ENCODE peak calls at places on chromosomes 13 and 19, in five cellular contexts. O is dermis microvascular lymphatic vessel endothelial cell, X is GM04504, I is Karpas-422, Z is EL. A is an unnamed sample.

GRCh38 chr13:110815471-110816204 is 99.2 kb downstream of the ANKRD10 start:
- DNase-seq in O (no peak), X (no peak), I (no peak), Z (no peak), A (no peak)

GRCh38 chr19:29084266-29084665 is 128.7 kb downstream of the UQCRFS1 start:
- DNase-seq in O (no peak), X (peak; percentile 2), I (peak; percentile 79), Z (peak; percentile 23), A (no peak)

GRCh38 chr19:50428768-50429463 is 3.8 kb upstream of the MYBPC2 start:
- DNase-seq in O (no peak), X (no peak), I (peak; percentile 66), Z (no peak), A (no peak)

GRCh38 chr13:27924529-27925141 is 4.8 kb downstream of the PDX1 start:
- DNase-seq in O (no peak), X (no peak), I (no peak), Z (no peak), A (no peak)

GRCh38 chr13:49869514-49869913 is 66.6 kb downstream of the SPRYD7 start:
- DNase-seq in O (no peak), X (no peak), I (peak; percentile 75), Z (peak; percentile 11), A (peak; percentile 43)

GRCh38 chr13:112968380-112968909 is 569 bp upstream of the MCF2L start:
- DNase-seq in O (no peak), X (no peak), I (no peak), Z (no peak), A (no peak)

GRCh38 chr13:27713767-27714166 is 78.5 kb upstream of the GSX1 start:
- DNase-seq in O (no peak), X (no peak), I (no peak), Z (no peak), A (no peak)

GRCh38 chr19:10603084-10603872 is 16.2 kb upstream of the AP1M2 start:
- DNase-seq in O (peak; percentile 59), X (no peak), I (peak; percentile 92), Z (peak; percentile 42), A (peak; percentile 84)

GRCh38 chr19:13461536-13461935 is 44.7 kb downstream of the CACNA1A start:
- DNase-seq in O (no peak), X (no peak), I (no peak), Z (no peak), A (no peak)

GRCh38 chr19:29662604-29663404 is 2.5 kb upstream of the PLEKHF1 start:
- DNase-seq in O (no peak), X (peak; percentile 88), I (no peak), Z (peak; percentile 93), A (peak; percentile 33)

GRCh38 chr13:75704194-75704941 is 68.2 kb downstream of the LMO7 start:
- DNase-seq in O (no peak), X (no peak), I (no peak), Z (peak; percentile 71), A (peak; percentile 15)

GRCh38 chr19:54448037-54448773 is 794 bp upstream of the LENG8 start:
- DNase-seq in O (peak; percentile 72), X (peak; percentile 17), I (peak; percentile 72), Z (peak; percentile 66), A (peak; percentile 89)

GRCh38 chr19:2014731-2015610 is 543 bp downstream of the BTBD2 start:
- DNase-seq in O (no peak), X (no peak), I (peak; percentile 73), Z (no peak), A (no peak)

GRCh38 chr19:19697589-19697988 is 28.9 kb downstream of the ZNF101 start:
- DNase-seq in O (no peak), X (no peak), I (no peak), Z (no peak), A (no peak)

GRCh38 chr13:25963681-25964080 is 88.1 kb downstream of the SHISA2 start:
- DNase-seq in O (peak; percentile 73), X (no peak), I (no peak), Z (peak; percentile 13), A (no peak)

GRCh38 chr13:19596960-19597361 is 35.6 kb upstream of the TPTE2 start:
- DNase-seq in O (no peak), X (no peak), I (no peak), Z (peak; percentile 78), A (no peak)

GRCh38 chr19:40742477-40742876 is 7.8 kb downstream of the ACTMAP start:
- DNase-seq in O (no peak), X (no peak), I (no peak), Z (no peak), A (no peak)

GRCh38 chr19:33292595-33293254 is 9.6 kb downstream of the CEBPA start:
- DNase-seq in O (no peak), X (peak; percentile 44), I (no peak), Z (peak; percentile 30), A (no peak)

GRCh38 chr13:111917086-111917485 is 149.9 kb upstream of the SOX1 start:
- DNase-seq in O (no peak), X (no peak), I (no peak), Z (no peak), A (no peak)

GRCh38 chr13:102361113-102361512 is 40.7 kb downstream of the FGF14 start:
- DNase-seq in O (no peak), X (no peak), I (no peak), Z (no peak), A (no peak)

GRCh38 chr13:98751397-98752110 is 918 bp downstream of the SLC15A1 start:
- DNase-seq in O (no peak), X (no peak), I (no peak), Z (peak; percentile 26), A (no peak)

GRCh38 chr19:39411006-39411831 is 1.2 kb upstream of the PLEKHG2 start:
- DNase-seq in O (peak; percentile 71), X (no peak), I (peak; percentile 43), Z (no peak), A (peak; percentile 50)

GRCh38 chr13:72004236-72004635 is 137.2 kb upstream of the DACH1 start:
- DNase-seq in O (no peak), X (no peak), I (no peak), Z (no peak), A (no peak)

GRCh38 chr13:87123987-87124784 is 547.0 kb upstream of the SLITRK5 start:
- DNase-seq in O (no peak), X (peak; percentile 36), I (no peak), Z (peak; percentile 0), A (no peak)

GRCh38 chr13:102571075-102571474 is 25.7 kb upstream of the TPP2 start:
- DNase-seq in O (no peak), X (no peak), I (peak; percentile 46), Z (no peak), A (no peak)

GRCh38 chr13:28339419-28339818 is 155.5 kb downstream of the FLT1 start:
- DNase-seq in O (no peak), X (no peak), I (peak; percentile 15), Z (peak; percentile 84), A (no peak)

GRCh38 chr19:29835447-29835846 is 23.7 kb downstream of the CCNE1 start:
- DNase-seq in O (no peak), X (no peak), I (no peak), Z (no peak), A (no peak)

GRCh38 chr13:34678154-34678553 is 263.9 kb upstream of the NBEA start:
- DNase-seq in O (peak; percentile 3), X (no peak), I (no peak), Z (peak; percentile 67), A (peak; percentile 68)

A was measured in lung microvascular endothelial cell.